ENCODE peak calls at places on chromosome 7, in four cellular contexts. K is stomach, T is bronchial epithelial cell, L is cardiac fibroblast. H is an unnamed sample.

GRCh38 chr7:122637799-122638198 is 61.1 kb downstream of the RNF133 start:
- DNase-seq in L (no peak), T (no peak), K (peak), H (no peak)

GRCh38 chr7:132778761-132779160 is 202.5 kb upstream of the PLXNA4 start:
- DNase-seq in T (no peak), L (no peak), K (no peak), H (no peak)

GRCh38 chr7:132270517-132270916 is 305.8 kb downstream of the PLXNA4 start:
- DNase-seq in L (peak), K (no peak), T (peak), H (no peak)

GRCh38 chr7:131606346-131607290 is 50.2 kb upstream of the PODXL start:
- DNase-seq in K (no peak), L (no peak), T (peak), H (no peak)

GRCh38 chr7:106626376-106627293 is 34.3 kb downstream of the CCDC71L start:
- DNase-seq in T (peak), L (no peak), K (no peak), H (no peak)

GRCh38 chr7:481219-481930 is 38.3 kb downstream of the PDGFA start:
- DNase-seq in T (no peak), K (peak), L (no peak), H (no peak)

GRCh38 chr7:115679976-115680375 is 350.6 kb downstream of the TFEC start:
- DNase-seq in T (peak), L (peak), K (no peak), H (peak)

GRCh38 chr7:129530881-129531391 is 28.6 kb downstream of the SMKR1 start:
- DNase-seq in L (peak), K (no peak), T (peak), H (no peak)

DNA sequence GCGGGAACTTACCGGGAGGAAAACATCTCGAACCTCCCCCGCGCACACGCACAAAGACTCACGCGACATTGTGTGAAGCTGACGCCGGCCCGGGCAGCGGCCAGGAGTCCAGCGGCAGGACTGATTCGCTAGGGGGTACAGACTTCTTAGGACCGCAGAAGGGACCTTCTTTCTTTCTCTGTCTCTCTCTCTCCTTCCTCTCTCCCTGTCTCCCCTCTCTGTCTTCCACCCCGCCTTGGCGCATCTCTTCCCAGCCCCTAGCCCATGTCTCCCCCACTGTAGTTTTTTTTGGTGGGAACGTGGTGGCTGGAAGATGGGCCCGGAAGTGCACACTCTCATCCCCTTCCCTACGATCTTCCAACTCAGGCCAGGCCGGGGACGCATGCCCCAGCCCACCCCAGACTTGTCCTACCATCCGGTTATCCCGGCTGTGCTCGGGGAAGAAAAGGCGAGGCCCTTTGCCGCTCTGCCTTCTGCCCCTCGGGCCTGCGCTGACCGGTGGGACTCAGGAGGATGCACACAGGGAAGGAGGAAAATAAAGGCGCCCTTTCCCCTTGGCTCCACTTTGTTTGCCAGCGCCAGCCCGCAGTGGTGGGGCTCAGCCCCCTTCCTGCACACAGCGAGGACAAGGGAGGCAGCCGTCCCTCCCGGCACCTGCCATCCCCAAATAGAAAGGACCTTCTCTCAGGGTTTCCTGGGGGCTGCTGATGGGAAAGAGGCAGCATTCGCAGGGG is 1.4 kb downstream of the EN2 start:
- DNase-seq in K (no peak), T (no peak), L (no peak), H (no peak)
- H3K4me3 ChIP-seq in K (peak), T (no peak), L (no peak), H (no peak)

GRCh38 chr7:32406386-32406785 is 83.8 kb downstream of the LSM5 start:
- DNase-seq in L (no peak), T (no peak), K (no peak), H (no peak)
- H3K4me3 ChIP-seq in L (no peak), T (no peak), K (no peak), H (no peak)

DNA sequence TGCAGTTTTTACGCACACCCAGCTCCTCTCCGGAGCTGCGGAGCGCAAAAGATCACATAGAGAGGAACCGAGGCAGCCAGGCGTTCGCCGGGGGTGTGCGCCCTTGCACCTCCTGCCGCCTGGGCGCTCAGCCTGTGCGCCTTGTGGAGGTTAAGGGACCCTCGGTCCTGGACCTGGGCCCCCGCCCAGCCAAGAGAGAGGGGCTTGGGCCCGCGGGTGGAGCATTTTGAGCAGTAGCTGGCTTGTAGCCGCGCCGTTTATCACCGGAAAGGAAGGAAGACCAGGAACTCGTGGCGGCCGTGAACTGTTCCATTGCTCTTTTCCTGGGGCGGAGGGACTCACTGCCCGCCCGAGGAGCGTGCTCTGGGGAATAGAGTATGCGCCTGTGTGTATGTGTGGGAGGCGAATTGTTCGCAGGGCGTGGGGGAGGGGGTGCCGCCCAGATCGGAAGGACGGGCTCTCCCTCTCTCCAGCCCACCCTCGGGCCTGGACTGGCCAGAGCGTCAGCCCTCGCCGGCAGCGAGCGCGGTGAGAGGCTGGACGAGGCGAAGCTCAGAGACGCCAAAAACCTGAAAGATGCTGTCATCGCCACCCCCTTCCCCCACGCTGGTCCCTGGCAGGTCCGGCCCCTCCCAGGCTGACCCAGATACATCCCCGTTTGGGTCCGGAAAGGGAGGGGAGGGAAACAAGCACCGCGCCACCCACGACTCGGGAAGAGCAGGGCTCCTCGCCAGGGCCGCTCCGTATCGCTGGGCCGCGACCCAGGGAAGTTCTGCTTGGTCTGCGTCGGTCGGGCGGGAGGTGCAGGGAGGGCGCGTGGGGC is 1.2 kb upstream of the WNT2 start:
- DNase-seq in K (no peak), T (no peak), L (peak), H (no peak)
- H3K4me3 ChIP-seq in K (peak), T (peak), L (peak), H (no peak)

GRCh38 chr7:34723338-34723737 is 65.3 kb downstream of the NPSR1 start:
- DNase-seq in L (no peak), T (no peak), K (no peak), H (no peak)

GRCh38 chr7:34728156-34728555 is 70.1 kb downstream of the NPSR1 start:
- DNase-seq in T (no peak), L (no peak), K (no peak), H (no peak)

GRCh38 chr7:34727464-34727995 is 69.5 kb downstream of the NPSR1 start:
- DNase-seq in L (no peak), K (no peak), T (peak), H (no peak)

GRCh38 chr7:34720289-34720688 is 62.3 kb downstream of the NPSR1 start:
- DNase-seq in T (no peak), L (no peak), K (no peak), H (no peak)

GRCh38 chr7:34723866-34724490 is 66.0 kb downstream of the NPSR1 start:
- DNase-seq in L (no peak), T (no peak), K (no peak), H (no peak)
- H3K4me3 ChIP-seq in L (no peak), T (no peak), K (no peak), H (no peak)

GRCh38 chr7:134764365-134764764 is 15.1 kb upstream of the CALD1 start:
- DNase-seq in T (no peak), L (no peak), K (no peak), H (no peak)

GRCh38 chr7:134766779-134767566 is 12.5 kb upstream of the CALD1 start:
- DNase-seq in K (no peak), L (peak), T (peak), H (peak)

GRCh38 chr7:134770676-134771075 is 8.8 kb upstream of the CALD1 start:
- DNase-seq in L (no peak), K (no peak), T (no peak), H (no peak)

GRCh38 chr7:134768243-134768642 is 11.2 kb upstream of the CALD1 start:
- DNase-seq in T (no peak), L (no peak), K (no peak), H (no peak)

DNA sequence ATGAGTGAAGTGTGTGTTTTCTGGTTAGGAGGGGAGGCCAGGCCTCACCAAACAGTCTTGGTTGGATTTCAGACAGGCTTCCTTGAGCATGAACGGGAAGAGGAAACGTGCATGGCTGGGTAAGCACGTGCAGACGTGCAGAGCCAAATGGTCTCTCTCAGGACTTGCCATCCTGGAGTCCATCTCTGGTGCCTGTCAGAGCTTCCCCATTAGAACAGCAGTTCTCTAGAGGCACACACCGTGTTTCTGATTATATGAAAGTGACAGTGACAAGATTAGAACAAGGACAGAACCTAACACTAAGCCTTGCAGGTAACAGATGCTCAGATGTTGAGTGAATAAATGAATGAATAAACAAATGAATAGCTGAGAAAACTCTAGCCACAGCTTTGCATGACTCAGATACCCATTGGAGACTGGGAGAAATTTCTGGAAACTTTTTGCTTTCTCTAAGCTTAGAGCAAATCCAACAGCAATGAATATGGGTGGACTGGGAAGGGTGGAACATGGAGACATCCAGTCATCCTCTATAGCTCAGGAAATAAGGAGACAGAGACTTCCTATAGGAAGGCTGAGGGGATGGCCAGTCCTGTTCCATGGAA is 11.8 kb upstream of the CALD1 start:
- DNase-seq in T (no peak), L (no peak), K (no peak), H (peak)
- H3K4me3 ChIP-seq in T (no peak), L (no peak), K (no peak), H (no peak)

DNA sequence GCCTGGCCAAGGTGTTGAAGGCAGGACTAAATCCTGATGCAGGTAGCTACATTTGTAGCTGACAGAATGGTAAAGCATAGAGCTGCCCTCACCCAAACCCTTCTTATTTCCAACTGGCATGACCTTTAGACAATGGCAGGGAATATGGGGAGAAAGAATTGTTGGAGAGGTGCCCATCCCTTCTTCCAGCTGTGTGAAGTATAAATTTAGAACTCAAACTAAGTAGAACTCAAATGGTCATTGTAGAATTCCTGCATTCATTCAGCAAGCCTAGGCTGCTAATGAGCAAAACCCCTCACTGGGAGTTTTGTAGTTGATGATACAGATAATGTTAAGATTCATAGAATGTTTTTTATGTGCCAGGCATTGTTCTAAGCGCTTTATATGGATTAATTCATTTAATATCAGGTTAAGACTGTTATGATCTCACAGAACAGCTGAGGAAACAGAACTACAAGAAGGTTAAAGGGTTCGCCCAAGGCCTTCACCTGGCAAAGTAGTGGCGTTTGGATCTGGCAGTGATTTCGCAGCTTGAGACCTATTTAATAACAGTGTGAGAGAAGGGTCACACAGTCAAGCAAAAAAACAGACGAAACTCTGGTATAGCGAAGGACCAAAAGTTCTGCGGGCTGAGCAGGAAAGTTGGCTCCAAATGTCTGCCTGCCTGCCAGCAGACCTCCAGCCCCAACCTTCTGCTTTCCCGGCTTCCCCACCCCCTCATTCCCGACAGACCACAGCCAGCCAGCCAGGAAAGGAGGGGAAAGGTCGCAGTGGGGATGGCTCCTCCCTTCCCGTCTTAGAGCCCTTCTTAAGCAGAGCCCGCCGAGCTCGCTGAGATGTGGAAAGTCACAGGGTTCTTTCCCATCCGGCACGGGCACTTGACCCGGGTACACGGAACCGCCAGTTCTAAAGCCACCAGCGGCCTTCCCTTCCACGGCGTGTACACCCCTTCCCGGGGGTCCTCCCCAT is 1.6 kb upstream of the HILPDA start:
- DNase-seq in T (no peak), L (peak), K (peak), H (no peak)
- H3K4me3 ChIP-seq in T (no peak), L (no peak), K (no peak), H (no peak)

GRCh38 chr7:88218428-88218745 is 1.5 kb downstream of the SRI start:
- DNase-seq in K (no peak), T (no peak), L (no peak), H (no peak)

GRCh38 chr7:88216276-88216675 is 3.6 kb downstream of the SRI start:
- DNase-seq in L (no peak), K (no peak), T (no peak), H (no peak)

GRCh38 chr7:88218836-88219605 is 817 bp downstream of the SRI start:
- DNase-seq in K (peak), T (peak), L (peak), H (peak)

GRCh38 chr7:88219781-88220747 is at the start of gene SRI:
- DNase-seq in K (peak), T (peak), L (peak), H (peak)

GRCh38 chr7:88217675-88218427 is 2.0 kb downstream of the SRI start:
- DNase-seq in L (no peak), K (no peak), T (no peak), H (peak)
- H3K4me3 ChIP-seq in L (no peak), K (peak), T (no peak), H (peak)

DNA sequence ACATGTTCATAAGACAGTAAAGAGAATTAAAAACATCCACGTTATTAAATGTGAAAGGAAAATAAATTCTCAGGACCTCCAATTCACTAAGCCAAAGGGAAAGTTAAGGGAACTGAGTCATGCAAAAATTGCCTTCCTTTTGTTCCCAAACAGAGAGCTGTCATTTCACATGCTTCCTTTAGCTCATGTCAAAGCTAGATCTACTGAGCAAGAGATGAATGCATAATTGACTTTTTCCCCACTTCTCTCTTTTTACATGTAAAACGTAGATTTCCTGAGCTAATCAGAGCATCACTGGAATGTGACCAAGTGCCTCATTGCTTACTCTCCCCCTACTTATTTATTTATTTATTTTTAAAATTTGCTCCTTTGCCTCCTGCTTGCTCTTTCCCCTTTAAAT is 129.1 kb upstream of the AMPH start:
- DNase-seq in T (no peak), K (no peak), L (no peak), H (no peak)
- H3K4me3 ChIP-seq in T (no peak), K (no peak), L (no peak), H (no peak)

GRCh38 chr7:2484868-2485267 is 8.7 kb upstream of the GRIFIN start:
- DNase-seq in T (no peak), K (no peak), L (no peak), H (no peak)

GRCh38 chr7:2490306-2490705 is 14.1 kb upstream of the GRIFIN start:
- DNase-seq in L (no peak), T (no peak), K (no peak), H (no peak)

GRCh38 chr7:2488681-2489080 is 12.5 kb upstream of the GRIFIN start:
- DNase-seq in K (no peak), L (no peak), T (no peak), H (no peak)

GRCh38 chr7:2488272-2488645 is 12.1 kb upstream of the GRIFIN start:
- DNase-seq in T (no peak), L (peak), K (no peak), H (no peak)

DNA sequence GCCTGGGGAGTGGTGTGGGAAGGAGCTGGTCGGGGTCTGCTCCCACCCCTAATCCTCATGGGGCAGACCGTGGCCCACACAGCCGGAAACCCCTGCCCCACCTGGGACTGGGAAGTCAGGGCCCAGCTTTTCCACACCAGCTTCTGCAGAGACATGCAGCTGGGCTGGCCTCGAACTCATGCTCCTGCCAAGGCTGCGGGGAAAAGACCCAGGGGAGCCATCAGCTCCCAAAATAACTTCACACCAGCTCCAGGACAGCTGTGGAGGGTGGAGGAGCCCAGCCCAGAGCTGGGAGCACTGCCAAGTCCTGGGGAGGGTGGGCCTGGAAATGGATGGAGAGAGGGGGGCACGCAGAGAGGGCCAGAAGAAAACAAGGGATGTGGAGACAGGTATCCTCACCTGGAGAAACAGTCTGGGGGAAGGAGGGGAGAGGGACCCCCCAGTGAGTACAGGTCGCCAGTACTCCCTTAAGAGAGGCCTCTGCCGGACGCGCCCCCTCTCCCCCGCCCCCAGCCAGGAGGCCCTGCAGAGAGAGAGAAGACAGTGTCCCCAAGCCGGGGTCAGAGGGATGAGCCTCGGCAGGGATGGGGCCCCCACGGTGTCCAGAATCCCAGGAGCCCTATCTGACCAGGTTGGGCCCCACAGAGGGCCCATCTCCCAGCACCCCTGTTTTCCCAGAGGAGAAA is 11.5 kb upstream of the GRIFIN start:
- DNase-seq in K (no peak), T (no peak), L (peak), H (no peak)
- H3K4me3 ChIP-seq in K (no peak), T (no peak), L (no peak), H (no peak)

H was measured in Karpas-422.